ENCODE peak calls at places on chromosomes 13 and 19, in four cellular contexts. One of them, this sample, is unnamed.

GRCh38 chr19:50551713-50552187 is 16.5 kb downstream of the LRRC4B start:
- DNase-seq in Daoy: no peak
- DNase-seq in endothelial cell: no peak
- DNase-seq in GM04504: no peak
- DNase-seq in this sample: peak; percentile 70

GRCh38 chr13:38535271-38535670 is 151.6 kb upstream of the FREM2 start:
- DNase-seq in Daoy: no peak
- DNase-seq in endothelial cell: no peak
- DNase-seq in GM04504: no peak
- DNase-seq in this sample: no peak

GRCh38 chr13:50456111-50456510 is 387.4 kb downstream of the DLEU7 start:
- DNase-seq in Daoy: no peak
- DNase-seq in endothelial cell: no peak
- DNase-seq in GM04504: no peak
- DNase-seq in this sample: no peak

GRCh38 chr19:1888385-1888784 is 3.1 kb upstream of the ABHD17A start:
- DNase-seq in Daoy: no peak
- DNase-seq in endothelial cell: no peak
- DNase-seq in GM04504: no peak
- DNase-seq in this sample: no peak

GRCh38 chr19:38862321-38863059 is 12.7 kb upstream of the HNRNPL start:
- DNase-seq in Daoy: no peak
- DNase-seq in endothelial cell: no peak
- DNase-seq in GM04504: peak; percentile 47
- DNase-seq in this sample: no peak

GRCh38 chr19:2555422-2556220 is 79.7 kb downstream of the GADD45B start:
- DNase-seq in Daoy: no peak
- DNase-seq in endothelial cell: no peak
- DNase-seq in GM04504: no peak
- DNase-seq in this sample: no peak

GRCh38 chr13:113187263-113187669 is 21.2 kb downstream of the PCID2 start:
- DNase-seq in Daoy: peak; percentile 97
- DNase-seq in endothelial cell: no peak
- DNase-seq in GM04504: peak; percentile 97
- DNase-seq in this sample: no peak

GRCh38 chr13:41453620-41454019 is 3.7 kb upstream of the RGCC start:
- DNase-seq in Daoy: no peak
- DNase-seq in endothelial cell: no peak
- DNase-seq in GM04504: no peak
- DNase-seq in this sample: no peak

This sample was measured in GM23338.